ENCODE peak calls at places on chromosomes 2 and 18, in four cellular contexts. C, J, M and K are unnamed samples.

GRCh38 chr2:63132020-63132419 is 81.4 kb downstream of the OTX1 start:
- DNase-seq in C (no peak), J (no peak), M (no peak), K (no peak)

GRCh38 chr2:30031184-30031583 is 109.8 kb upstream of the ALK start:
- DNase-seq in J (no peak), C (no peak), M (no peak), K (no peak)

GRCh38 chr2:26470601-26471260 is 7.2 kb downstream of the OTOF start:
- DNase-seq in C (no peak), J (no peak), M (no peak), K (no peak)

GRCh38 chr18:57797209-57797651 is 5.9 kb downstream of the ATP8B1 start:
- DNase-seq in C (no peak), M (no peak), J (no peak), K (no peak)

GRCh38 chr18:23958036-23958435 is 56.5 kb upstream of the TTC39C start:
- DNase-seq in M (peak; percentile 47), J (no peak), C (peak; percentile 78), K (no peak)

GRCh38 chr2:25322313-25322712 is 19.4 kb downstream of the DNMT3A start:
- DNase-seq in M (no peak), J (no peak), C (no peak), K (no peak)

GRCh38 chr2:229344151-229344551 is 73.1 kb upstream of the PID1 start:
- DNase-seq in C (no peak), J (no peak), M (no peak), K (no peak)

GRCh38 chr2:85318222-85319182 is 9.3 kb downstream of the TGOLN2 start:
- DNase-seq in C (no peak), M (no peak), J (peak; percentile 91), K (no peak)

GRCh38 chr18:50218432-50219197 is 23.7 kb upstream of the MYO5B start:
- DNase-seq in C (no peak), M (no peak), J (peak; percentile 14), K (no peak)

GRCh38 chr2:199589303-199589702 is 131.6 kb upstream of the SATB2 start:
- DNase-seq in M (no peak), C (no peak), J (no peak), K (no peak)

GRCh38 chr2:95389256-95390119 is 13.0 kb upstream of the FAHD2A start:
- DNase-seq in M (no peak), J (peak; percentile 49), C (no peak), K (no peak)

GRCh38 chr2:161199885-161200284 is 39.7 kb downstream of the TANK start:
- DNase-seq in M (no peak), J (no peak), C (no peak), K (no peak)

GRCh38 chr2:114937366-114937930 is 495.0 kb downstream of the DPP10 start:
- DNase-seq in C (no peak), M (no peak), J (no peak), K (no peak)

GRCh38 chr2:61247204-61247812 is 85.3 kb downstream of the C2orf74 start:
- DNase-seq in M (peak; percentile 18), C (no peak), J (peak; percentile 48), K (no peak)

GRCh38 chr18:49548266-49548665 is 13.6 kb upstream of the LIPG start:
- DNase-seq in M (no peak), J (peak; percentile 62), C (no peak), K (no peak)

GRCh38 chr18:43661570-43661969 is 384.3 kb upstream of the SYT4 start:
- DNase-seq in C (no peak), J (peak; percentile 83), M (no peak), K (no peak)

GRCh38 chr2:38256610-38257009 is 120.5 kb downstream of the ATL2 start:
- DNase-seq in J (no peak), C (no peak), M (no peak), K (no peak)

GRCh38 chr2:133483201-133483600 is 85.1 kb downstream of the NCKAP5 start:
- DNase-seq in J (peak; percentile 11), M (no peak), C (no peak), K (no peak)

GRCh38 chr2:228548230-228548629 is 366.7 kb upstream of the SPHKAP start:
- DNase-seq in J (peak; percentile 41), C (no peak), M (no peak), K (no peak)

GRCh38 chr2:223460774-223461211 is 141.4 kb downstream of the SCG2 start:
- DNase-seq in M (no peak), J (peak; percentile 82), C (no peak), K (no peak)

GRCh38 chr2:15354596-15355359 is 206.4 kb downstream of the NBAS start:
- DNase-seq in C (no peak), J (no peak), M (no peak), K (no peak)

GRCh38 chr2:106158871-106159270 is 35.2 kb downstream of the UXS1 start:
- DNase-seq in C (no peak), M (no peak), J (no peak), K (no peak)

GRCh38 chr2:33013684-33014110 is 66.9 kb downstream of the LTBP1 start:
- DNase-seq in M (no peak), C (no peak), J (peak; percentile 47), K (no peak)

GRCh38 chr2:102053096-102053495 is 61.3 kb downstream of the IL1R2 start:
- DNase-seq in C (no peak), J (no peak), M (no peak), K (no peak)

GRCh38 chr18:36628435-36629094 is 200.2 kb downstream of the TPGS2 start:
- DNase-seq in J (peak; percentile 87), C (no peak), M (no peak), K (no peak)

GRCh38 chr2:36449943-36450392 is 94.4 kb downstream of the CRIM1 start:
- DNase-seq in M (no peak), C (no peak), J (peak; percentile 58), K (no peak)

GRCh38 chr2:144379891-144380311 is 140.0 kb downstream of the ZEB2 start:
- DNase-seq in J (no peak), C (no peak), M (no peak), K (no peak)

GRCh38 chr2:203994735-203995134 is 58.2 kb downstream of the ICOS start:
- DNase-seq in C (no peak), J (no peak), M (no peak), K (no peak)

GRCh38 chr2:163343316-163343715 is 392.5 kb downstream of the FIGN start:
- DNase-seq in J (peak; percentile 2), C (no peak), M (no peak), K (no peak)

GRCh38 chr2:163345795-163346573 is 389.8 kb downstream of the FIGN start:
- DNase-seq in C (peak; percentile 27), J (peak; percentile 50), M (no peak), K (no peak)

GRCh38 chr2:163348843-163349395 is 386.9 kb downstream of the FIGN start:
- DNase-seq in J (peak; percentile 80), M (no peak), C (no peak), K (no peak)

GRCh38 chr2:163351966-163352365 is 383.8 kb downstream of the FIGN start:
- DNase-seq in M (no peak), J (no peak), C (no peak), K (no peak)

DNA sequence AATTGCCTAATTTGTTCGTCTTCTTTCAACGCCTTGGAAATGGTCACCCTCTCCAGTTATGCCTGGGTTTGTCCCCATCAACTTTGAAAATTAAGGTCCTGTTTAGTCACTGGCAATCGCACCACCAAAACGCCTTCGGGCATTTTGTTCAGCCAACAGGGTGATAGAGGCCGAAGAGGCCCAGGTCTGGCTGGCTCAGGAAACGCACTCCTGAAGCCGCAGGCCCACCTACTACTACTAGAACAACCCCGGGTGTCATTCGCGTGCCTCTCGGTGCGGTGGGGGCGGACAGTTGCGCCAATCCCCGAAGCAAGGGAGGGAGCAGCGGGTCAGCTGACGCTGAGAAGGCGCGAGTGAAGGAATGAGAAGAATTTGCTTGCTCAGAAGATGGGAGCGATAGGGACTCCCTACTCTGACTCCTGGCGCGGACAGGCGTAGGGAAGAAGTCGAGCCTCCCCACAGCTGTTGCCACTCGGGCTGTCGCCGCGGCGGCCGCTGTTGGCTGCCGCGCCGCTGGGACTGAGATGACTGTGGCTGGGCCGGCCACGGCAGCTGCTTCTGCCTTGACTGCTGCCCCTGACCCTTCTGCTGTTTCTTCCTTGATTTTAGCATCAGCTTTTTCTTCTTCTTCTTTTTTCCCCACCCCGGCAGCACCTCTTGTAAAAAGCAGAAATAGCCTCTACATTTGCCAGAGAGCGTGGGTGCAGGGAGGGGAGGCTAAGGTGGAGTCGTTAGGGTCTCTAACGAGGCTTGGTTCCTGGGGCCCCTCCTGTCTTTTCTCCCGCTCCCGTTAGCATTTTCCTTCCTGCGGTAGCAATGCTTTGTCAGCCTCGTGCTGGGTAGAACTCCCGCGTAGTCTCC is 387.6 kb downstream of the FIGN start:
- DNase-seq in M (peak; percentile 31), C (peak; percentile 56), J (peak; percentile 87), K (no peak)
- TF ChIP-seq POLR2A in M (no peak), C (no peak), J (peak; percentile 48), K (no peak)

GRCh38 chr2:16624419-16624745 is 41.3 kb downstream of the CYRIA start:
- DNase-seq in J (no peak), M (no peak), C (no peak), K (no peak)

GRCh38 chr2:16625201-16625729 is 40.4 kb downstream of the CYRIA start:
- DNase-seq in M (no peak), J (no peak), C (no peak), K (no peak)

GRCh38 chr2:16623046-16623445 is 42.6 kb downstream of the CYRIA start:
- DNase-seq in M (no peak), C (no peak), J (peak; percentile 95), K (no peak)

GRCh38 chr2:16622399-16622968 is 43.1 kb downstream of the CYRIA start:
- DNase-seq in J (peak; percentile 20), M (no peak), C (no peak), K (no peak)

GRCh38 chr2:16623564-16624418 is 41.8 kb downstream of the CYRIA start:
- DNase-seq in C (no peak), M (no peak), J (no peak), K (no peak)
- H3K27ac ChIP-seq in C (no peak overlapping the region), M (peak overlapping the region; percentile 48), J (no peak overlapping the region), K (no peak overlapping the region)

DNA sequence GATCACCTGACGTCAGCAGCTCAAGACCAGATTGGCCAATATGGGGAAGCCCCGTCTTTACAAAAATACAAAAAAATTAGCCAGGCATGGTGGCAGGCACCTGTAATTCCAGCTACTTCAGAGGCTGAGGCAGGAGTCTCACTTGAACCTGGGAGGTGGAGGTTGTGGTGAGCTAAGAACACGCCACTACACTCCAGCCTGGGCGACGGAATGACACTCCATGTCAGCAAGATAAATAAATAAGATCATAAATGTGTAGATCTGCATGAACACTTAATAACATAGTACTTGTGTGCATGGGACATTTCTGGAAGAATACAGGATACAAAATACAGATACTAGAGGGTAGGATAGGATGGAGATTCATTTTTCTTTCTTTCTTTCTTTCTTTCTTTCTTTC is 9.1 kb downstream of the EHD3 start:
- DNase-seq in M (no peak), C (no peak), J (no peak), K (no peak)
- TF ChIP-seq POLR2A in M (no peak), C (no peak), J (no peak), K (no peak)

DNA sequence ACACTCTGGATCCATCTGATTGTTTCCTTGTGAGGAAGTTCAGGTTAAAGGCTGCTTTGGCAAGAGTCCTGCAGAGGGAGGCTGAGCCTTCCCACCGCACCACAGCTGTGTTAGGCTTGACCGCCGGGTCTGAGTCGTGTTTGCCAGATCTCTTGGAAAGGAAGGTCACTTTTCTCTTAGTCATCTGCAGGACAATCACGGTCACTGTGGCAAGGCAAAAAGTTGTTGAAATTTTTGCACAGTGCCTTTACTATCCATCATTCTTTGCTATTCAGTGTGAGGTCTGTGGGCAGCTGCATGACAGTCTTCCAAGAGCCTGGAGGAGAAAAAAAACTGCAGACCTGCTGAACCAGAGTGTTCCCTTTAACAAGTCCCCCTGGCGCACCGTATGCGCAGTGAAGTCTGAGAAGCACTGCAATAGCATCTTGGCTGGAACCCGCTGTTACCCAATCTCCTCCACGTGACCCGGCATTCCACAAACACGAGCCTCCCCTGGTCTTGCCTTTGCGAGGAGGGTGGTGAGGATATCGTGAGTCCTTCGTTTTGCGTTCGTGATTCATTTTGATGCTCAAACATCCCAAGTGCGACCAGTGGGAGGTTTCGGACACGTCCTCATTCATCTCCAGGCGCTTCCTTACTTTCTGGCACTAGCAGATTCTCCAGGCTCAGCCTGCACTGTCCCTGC is 23.0 kb downstream of the BIN1 start:
- DNase-seq in C (peak; percentile 77), M (peak; percentile 97), J (peak; percentile 98), K (no peak)
- H3K27ac ChIP-seq in C (peak overlapping the region; percentile 69), M (peak overlapping the region; percentile 97), J (peak overlapping the region; percentile 88), K (peak overlapping the region; percentile 70)